ENCODE peak calls at places on chromosomes 13 and 19, in four cellular contexts. O is pancreas, Y is fibroblast of mammary gland, K is heart left ventricle. P is an unnamed sample.
A peak's percentile ranks its signal among the peaks of the same experiment; 100 is the strongest.

GRCh38 chr19:3233831-3234230 is 9.4 kb downstream of the CELF5 start:
- DNase-seq in O (no peak), K (no peak), Y (no peak), P (no peak)

GRCh38 chr13:47588676-47589075 is 412.4 kb downstream of the SUCLA2 start:
- DNase-seq in K (no peak), Y (no peak), O (no peak), P (no peak)

GRCh38 chr19:32570081-32570785 is 10.8 kb upstream of the PDCD5 start:
- DNase-seq in Y (peak; percentile 66), O (peak; percentile 43), K (peak; percentile 26), P (peak; percentile 83)

GRCh38 chr19:28643284-28643683 is 569.7 kb downstream of the UQCRFS1 start:
- DNase-seq in K (no peak), O (no peak), Y (no peak), P (no peak)

GRCh38 chr13:90352763-90353162 is 994.7 kb upstream of the MIR17HG start:
- DNase-seq in O (no peak), K (no peak), Y (no peak), P (no peak)

GRCh38 chr13:95607363-95607762 is 37.1 kb downstream of the DZIP1 start:
- DNase-seq in K (no peak), O (no peak), Y (peak; percentile 83), P (peak; percentile 75)

GRCh38 chr13:80012281-80012680 is 328.6 kb downstream of the SPRY2 start:
- DNase-seq in K (no peak), Y (peak; percentile 55), O (no peak), P (no peak)

GRCh38 chr19:11680689-11681302 is 58.0 kb downstream of the ZNF823 start:
- DNase-seq in Y (no peak), K (no peak), O (no peak), P (no peak)

GRCh38 chr19:2540646-2541454 is 64.9 kb downstream of the GADD45B start:
- DNase-seq in O (peak; percentile 85), Y (peak; percentile 91), K (peak; percentile 90), P (peak; percentile 99)

GRCh38 chr19:10118960-10119359 is 739 bp downstream of the EIF3G start:
- DNase-seq in O (no peak), K (no peak), Y (peak; percentile 39), P (no peak)

GRCh38 chr19:41923045-41923788 is 5.0 kb downstream of the ERFL start:
- DNase-seq in K (no peak), O (no peak), Y (no peak), P (no peak)

GRCh38 chr13:100694722-100695644 is 20.4 kb upstream of the TMTC4 start:
- DNase-seq in O (peak; percentile 42), Y (peak; percentile 65), K (no peak), P (peak; percentile 68)

GRCh38 chr13:38167164-38167822 is 182.4 kb upstream of the UFM1 start:
- DNase-seq in Y (no peak), K (no peak), O (no peak), P (no peak)

GRCh38 chr19:54114340-54114826 is 1.1 kb downstream of the TFPT start:
- DNase-seq in Y (peak; percentile 38), K (peak; percentile 56), O (peak; percentile 34), P (peak; percentile 67)

GRCh38 chr19:6887326-6887725 is at the start of gene ADGRE1:
- DNase-seq in O (no peak), K (no peak), Y (no peak), P (no peak)

GRCh38 chr19:53389591-53390377 is 5.2 kb upstream of the ZNF765 start:
- DNase-seq in Y (no peak), K (no peak), O (no peak), P (no peak)

GRCh38 chr13:30169442-30169841 is 137.9 kb downstream of the KATNAL1 start:
- DNase-seq in K (no peak), Y (no peak), O (no peak), P (no peak)

GRCh38 chr13:100904293-100904976 is 229.8 kb upstream of the TMTC4 start:
- DNase-seq in K (no peak), Y (no peak), O (no peak), P (no peak)

GRCh38 chr13:20828540-20829364 is 55.0 kb upstream of the EEF1AKMT1 start:
- DNase-seq in K (peak; percentile 30), Y (peak; percentile 69), O (peak; percentile 16), P (peak; percentile 74)

GRCh38 chr13:103130681-103131210 is 64.5 kb upstream of the SLC10A2 start:
- DNase-seq in Y (no peak), O (no peak), K (no peak), P (no peak)

GRCh38 chr19:47518854-47519253 is 4.0 kb upstream of the NAPA start:
- DNase-seq in K (no peak), Y (no peak), O (no peak), P (no peak)

GRCh38 chr13:43269037-43269476 is 245.7 kb downstream of the DNAJC15 start:
- DNase-seq in O (peak; percentile 57), Y (peak; percentile 96), K (peak; percentile 33), P (peak; percentile 96)

GRCh38 chr19:4057913-4058695 is 8.6 kb downstream of the ZBTB7A start:
- DNase-seq in Y (peak; percentile 94), O (peak; percentile 70), K (peak; percentile 86), P (peak; percentile 86)

GRCh38 chr19:15313649-15314279 is 18.6 kb downstream of the BRD4 start:
- DNase-seq in Y (no peak), K (no peak), O (no peak), P (no peak)

GRCh38 chr19:56098731-56099577 is 22.1 kb downstream of the ZNF787 start:
- DNase-seq in O (no peak), Y (no peak), K (no peak), P (no peak)

GRCh38 chr13:48295271-48295670 is 8.3 kb upstream of the RB1 start:
- DNase-seq in O (no peak), K (no peak), Y (no peak), P (no peak)

GRCh38 chr19:611506-611869 is 21.8 kb downstream of the HCN2 start:
- DNase-seq in O (no peak), Y (peak; percentile 94), K (no peak), P (peak; percentile 93)

GRCh38 chr19:16715613-16716012 is 4.0 kb upstream of the NWD1 start:
- DNase-seq in Y (no peak), O (no peak), K (no peak), P (no peak)

GRCh38 chr13:92843549-92843948 is 383.1 kb upstream of the GPC6 start:
- DNase-seq in Y (peak; percentile 81), K (no peak), O (no peak), P (peak; percentile 83)

GRCh38 chr19:46297700-46298476 is 1.0 kb downstream of the HIF3A start:
- DNase-seq in Y (peak; percentile 54), O (peak; percentile 36), K (peak; percentile 83), P (peak; percentile 82)

GRCh38 chr19:56718231-56718630 is 46.7 kb upstream of the ZNF835 start:
- DNase-seq in O (no peak), Y (no peak), K (no peak), P (no peak)

GRCh38 chr13:43316997-43317396 is 293.6 kb downstream of the DNAJC15 start:
- DNase-seq in O (no peak), K (peak; percentile 22), Y (peak; percentile 68), P (peak; percentile 72)

GRCh38 chr13:79989251-79989661 is 351.7 kb downstream of the SPRY2 start:
- DNase-seq in O (no peak), Y (peak; percentile 39), K (no peak), P (no peak)

GRCh38 chr19:14718522-14719113 is 28.8 kb downstream of the ZNF333 start:
- DNase-seq in Y (peak; percentile 15), K (no peak), O (no peak), P (peak; percentile 2)

GRCh38 chr13:33785384-33785783 is 32.6 kb upstream of the RFC3 start:
- DNase-seq in K (no peak), Y (no peak), O (no peak), P (no peak)

GRCh38 chr19:38251564-38252051 is 4.6 kb downstream of the PPP1R14A start:
- DNase-seq in O (no peak), Y (no peak), K (peak; percentile 85), P (no peak)

GRCh38 chr13:74251778-74252519 is 117.7 kb upstream of the KLF12 start:
- DNase-seq in K (no peak), Y (peak; percentile 86), O (no peak), P (no peak)

GRCh38 chr13:32237681-32238080 is 77.5 kb downstream of the ZAR1L start:
- DNase-seq in O (no peak), Y (no peak), K (no peak), P (no peak)
- H3K4me3 ChIP-seq in O (no peak overlapping the region), Y (no peak overlapping the region), K (no peak overlapping the region), P (no peak overlapping the region)

GRCh38 chr13:51765142-51765515 is 38.8 kb downstream of the DHRS12 start:
- DNase-seq in K (no peak), Y (no peak), O (no peak), P (no peak)

GRCh38 chr13:51763486-51763885 is 40.5 kb downstream of the DHRS12 start:
- DNase-seq in O (no peak), K (no peak), Y (no peak), P (no peak)

GRCh38 chr13:51761638-51762350 is 42.2 kb downstream of the DHRS12 start:
- DNase-seq in Y (peak; percentile 55), K (no peak), O (no peak), P (no peak)

GRCh38 chr13:51767100-51767499 is 36.9 kb downstream of the DHRS12 start:
- DNase-seq in O (no peak), Y (no peak), K (no peak), P (no peak)

DNA sequence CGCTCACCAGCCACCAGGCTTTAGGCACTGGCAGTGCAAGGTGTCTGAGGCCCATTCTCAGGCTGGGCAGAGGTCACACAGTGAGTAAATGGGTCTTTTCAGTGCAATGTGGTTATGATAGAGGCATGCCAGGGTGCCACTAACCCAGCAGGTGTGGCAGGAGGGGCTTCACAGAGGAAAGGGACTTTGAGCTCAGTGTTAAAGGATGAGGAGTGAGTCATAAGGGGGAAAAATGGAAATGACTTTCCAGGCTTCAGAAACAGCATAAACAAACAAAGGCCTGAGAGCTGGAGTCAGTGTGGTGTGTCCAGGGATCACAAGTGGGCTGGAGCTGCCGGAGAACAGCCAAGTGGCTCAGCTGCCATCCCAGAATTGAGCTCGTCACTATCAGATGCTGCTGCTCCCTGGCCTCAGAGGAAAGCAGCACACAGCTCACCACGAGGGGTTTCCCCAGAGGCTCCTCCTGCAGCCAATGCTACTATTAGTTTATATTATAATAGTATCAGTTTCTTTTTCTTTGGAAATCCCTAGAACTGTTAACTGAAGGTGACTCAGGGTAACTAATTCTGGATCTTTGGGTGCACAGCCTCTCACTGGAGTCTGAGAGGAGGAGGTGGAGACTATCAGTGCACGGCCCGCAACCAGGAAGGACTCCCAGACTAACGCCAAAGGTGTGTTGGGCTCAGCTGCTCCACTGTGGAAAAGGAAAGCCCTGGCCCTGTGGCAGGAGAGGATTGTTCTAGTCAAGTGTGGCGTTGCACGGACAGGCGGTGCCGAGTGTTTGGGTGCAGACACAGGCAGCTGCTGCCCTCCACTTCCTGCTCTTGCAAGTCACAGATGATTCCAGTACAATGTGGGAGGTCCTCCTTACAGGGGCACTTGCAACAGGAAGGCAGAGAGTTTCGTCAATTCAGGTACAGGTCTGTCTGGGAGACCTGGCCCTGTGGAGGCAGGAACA is 39.5 kb downstream of the DHRS12 start:
- DNase-seq in K (peak; percentile 65), O (peak; percentile 84), Y (peak; percentile 92), P (peak; percentile 81)
- TF ChIP-seq CTCF in K (no peak), O (no peak), Y (peak; percentile 2), P (peak; percentile 16)

DNA sequence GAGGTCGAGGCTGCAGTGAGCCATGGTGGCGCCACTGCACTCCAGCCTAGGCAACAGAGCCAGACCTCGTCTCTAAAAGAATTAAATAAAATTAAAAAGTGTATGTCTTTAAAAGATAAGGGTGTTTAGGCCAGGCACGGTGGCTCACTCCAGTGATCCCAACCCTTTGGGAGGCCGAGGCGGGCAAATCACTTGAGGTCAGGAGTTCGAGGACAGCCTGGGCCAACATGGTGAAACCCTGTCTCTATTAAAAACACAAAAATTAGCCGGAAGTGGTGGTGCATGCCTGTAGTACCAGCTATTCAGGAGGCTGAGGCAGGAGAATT is 7.5 kb upstream of the SDHAF1 start:
- DNase-seq in O (no peak), Y (no peak), K (no peak), P (no peak)
- H3K4me3 ChIP-seq in O (no peak overlapping the region), Y (no peak overlapping the region), K (no peak overlapping the region), P (no peak overlapping the region)

GRCh38 chr13:97749174-97749573 is 204.3 kb upstream of the IPO5 start:
- DNase-seq in Y (peak; percentile 54), K (no peak), O (no peak), P (peak; percentile 69)
- TF ChIP-seq CTCF in Y (peak; percentile 34), K (no peak), O (no peak), P (peak; percentile 48)

P was measured in choroid plexus epithelial cell.